ENCODE peak calls at places on chromosomes 4 and X, in ten cellular contexts. I is right lobe of liver, X is heart left ventricle, L is NB4, R is sigmoid colon, J is H54, V is HCT116, D is K562, F is uterus, T is lower leg skin. Y is an unnamed sample.

GRCh38 chr4:42904986-42905385 is 12.5 kb downstream of the GRXCR1 start:
- DNase-seq in I (no peak), X (no peak), L (no peak), R (no peak), J (no peak), V (no peak), D (no peak), F (no peak), T (no peak), Y (no peak)

GRCh38 chr4:76892001-76892400 is 5.9 kb downstream of the SOWAHB start:
- DNase-seq in I (no peak), X (no peak), L (no peak), R (no peak), J (no peak), V (no peak), D (no peak), F (no peak), T (no peak), Y (no peak)

GRCh38 chr4:69881173-69881773 is 21.3 kb upstream of the SULT1E1 start:
- DNase-seq in I (no peak), X (no peak), L (peak), R (no peak), J (no peak), V (peak), D (peak), F (no peak), T (peak), Y (peak)

GRCh38 chrX:68083510-68083909 is 349.8 kb downstream of the OPHN1 start:
- DNase-seq in I (no peak), X (no peak), L (no peak), R (no peak), J (no peak), V (no peak), D (no peak), F (no peak), T (no peak), Y (no peak)

GRCh38 chrX:113522814-113523213 is 682.2 kb upstream of the AMOT start:
- DNase-seq in I (no peak), X (no peak), L (peak), R (no peak), J (no peak), V (no peak), D (no peak), F (no peak), T (no peak), Y (peak)

GRCh38 chrX:70001269-70001668 is 48.5 kb downstream of the AWAT2 start:
- DNase-seq in I (no peak), X (peak), L (no peak), R (no peak), J (no peak), V (no peak), D (no peak), F (no peak), T (no peak), Y (no peak)

GRCh38 chr4:179625391-179625790 is 2183.2 kb upstream of the AGA start:
- DNase-seq in I (no peak), X (no peak), L (no peak), R (no peak), J (peak), V (no peak), D (no peak), F (no peak), T (no peak), Y (no peak)

GRCh38 chrX:82711432-82711831 is 796.7 kb upstream of the POU3F4 start:
- DNase-seq in I (no peak), X (no peak), L (no peak), R (no peak), J (no peak), V (no peak), D (no peak), F (no peak), T (no peak), Y (no peak)

GRCh38 chr4:133465022-133465421 is 315.9 kb downstream of the PCDH10 start:
- DNase-seq in I (no peak), X (no peak), L (no peak), R (no peak), J (no peak), V (no peak), D (no peak), F (no peak), T (no peak), Y (no peak)

DNA sequence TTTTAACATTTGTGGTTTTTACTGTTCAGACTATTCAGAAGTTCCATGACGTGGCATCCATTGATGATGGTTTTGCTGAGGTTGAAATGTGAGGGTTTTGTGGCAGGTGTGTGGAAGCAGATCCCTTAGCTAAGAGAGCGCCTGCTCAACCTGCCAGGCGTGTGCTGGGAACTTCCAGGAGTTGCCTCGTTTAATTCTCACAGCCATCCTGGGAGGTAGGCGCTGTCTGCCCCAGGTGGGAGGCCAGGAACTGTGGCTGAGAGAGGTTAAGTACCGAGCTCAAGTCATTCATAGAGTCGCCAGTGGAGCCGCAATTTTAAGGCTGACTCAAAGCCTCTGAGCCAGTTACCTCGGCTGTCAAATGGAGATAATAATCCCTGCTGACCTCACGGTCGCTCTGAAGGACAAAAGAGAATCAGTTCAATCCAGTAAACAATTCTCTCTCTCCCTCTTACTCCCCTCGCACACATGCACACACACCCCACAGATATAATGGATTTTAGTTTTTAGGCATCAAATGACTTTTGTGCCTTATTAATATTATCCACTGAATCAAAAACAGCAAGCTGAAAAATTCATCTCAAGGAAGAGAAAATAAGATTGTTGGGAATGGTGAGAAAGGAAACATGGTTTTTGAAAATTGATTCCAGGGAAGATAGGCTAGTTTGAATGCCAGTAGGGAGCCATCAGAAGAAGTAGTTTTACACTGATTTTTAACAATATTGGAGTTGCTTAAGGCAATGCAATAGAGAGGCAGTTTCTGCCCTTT is 171.4 kb downstream of the PTTG2 start:
- DNase-seq in I (no peak), X (no peak), L (no peak), R (no peak), J (no peak), V (no peak), D (no peak), F (peak), T (no peak), Y (no peak)
- TF ChIP-seq POLR2A in I (no peak), X (no peak), L (no peak), R (no peak), J (no peak), V (no peak), D (no peak), F (no peak), T (no peak), Y (no peak)

GRCh38 chrX:48958635-48959094 is 1.3 kb upstream of the OTUD5 start:
- DNase-seq in I (no peak), X (peak), L (peak), R (peak), J (no peak), V (no peak), D (no peak), F (peak), T (peak), Y (no peak)
- TF ChIP-seq POLR2A in I (no peak), X (no peak), L (no peak), R (peak), J (no peak), V (no peak), D (peak), F (no peak), T (no peak), Y (no peak)

DNA sequence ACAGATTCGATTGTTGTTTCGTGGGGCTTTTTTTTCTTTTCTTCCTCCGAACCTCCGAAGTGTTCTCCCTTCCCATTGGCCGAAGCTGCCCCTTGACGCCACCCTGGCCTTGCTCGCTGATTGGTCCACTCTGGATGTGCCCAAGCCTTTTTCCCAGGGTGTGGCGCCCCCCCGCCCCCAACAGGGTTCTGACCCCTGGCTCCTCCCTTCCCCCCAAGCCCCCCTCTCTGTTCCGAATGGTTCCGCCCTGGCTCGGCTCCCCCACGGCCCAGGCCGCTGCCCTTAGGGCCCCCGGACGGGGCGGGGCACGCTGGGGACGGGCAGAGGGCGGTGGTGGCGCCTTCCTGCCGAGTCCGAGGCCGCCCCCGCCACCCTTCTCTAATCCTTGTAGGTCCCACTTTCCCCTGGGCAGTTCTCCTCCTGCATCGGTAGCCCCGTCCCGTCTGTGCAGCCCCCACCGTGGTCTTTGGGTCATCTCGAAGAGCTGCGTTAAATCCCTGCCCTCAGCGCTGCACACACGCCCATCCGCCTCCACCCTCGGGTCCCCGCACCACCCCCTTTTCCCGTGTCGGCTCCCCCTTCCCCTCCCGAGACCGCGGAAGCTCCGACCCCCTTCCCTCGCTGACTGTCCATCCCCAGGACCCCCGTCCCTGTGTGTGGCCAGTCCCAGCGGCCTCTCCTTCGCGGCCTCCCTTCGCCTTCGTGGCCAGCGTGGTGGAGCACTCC is 25.6 kb downstream of the UTP14A start:
- DNase-seq in I (peak), X (peak), L (peak), R (peak), J (peak), V (peak), D (peak), F (peak), T (peak), Y (peak)
- TF ChIP-seq POLR2A in I (peak), X (no peak), L (no peak), R (no peak), J (peak), V (no peak), D (peak), F (no peak), T (no peak), Y (no peak)

GRCh38 chrX:123962006-123962485 is 540 bp downstream of the STAG2 start:
- DNase-seq in I (no peak), X (no peak), L (no peak), R (no peak), J (no peak), V (peak), D (no peak), F (no peak), T (no peak), Y (no peak)

GRCh38 chrX:123960956-123961267 is 594 bp upstream of the STAG2 start:
- DNase-seq in I (no peak), X (no peak), L (no peak), R (no peak), J (no peak), V (no peak), D (no peak), F (no peak), T (peak), Y (no peak)

GRCh38 chrX:123959281-123960063 is 2.0 kb upstream of the STAG2 start:
- DNase-seq in I (peak), X (peak), L (peak), R (peak), J (peak), V (no peak), D (peak), F (peak), T (peak), Y (no peak)

GRCh38 chrX:123962794-123963373 is 1.4 kb downstream of the STAG2 start:
- DNase-seq in I (peak), X (peak), L (peak), R (peak), J (peak), V (peak), D (peak), F (peak), T (peak), Y (no peak)

GRCh38 chrX:123961268-123962005 is at the start of gene STAG2:
- DNase-seq in I (peak), X (peak), L (peak), R (peak), J (peak), V (peak), D (peak), F (peak), T (peak), Y (no peak)
- TF ChIP-seq POLR2A in I (no peak), X (no peak), L (peak), R (peak), J (no peak), V (no peak), D (peak), F (peak), T (no peak), Y (peak)

DNA sequence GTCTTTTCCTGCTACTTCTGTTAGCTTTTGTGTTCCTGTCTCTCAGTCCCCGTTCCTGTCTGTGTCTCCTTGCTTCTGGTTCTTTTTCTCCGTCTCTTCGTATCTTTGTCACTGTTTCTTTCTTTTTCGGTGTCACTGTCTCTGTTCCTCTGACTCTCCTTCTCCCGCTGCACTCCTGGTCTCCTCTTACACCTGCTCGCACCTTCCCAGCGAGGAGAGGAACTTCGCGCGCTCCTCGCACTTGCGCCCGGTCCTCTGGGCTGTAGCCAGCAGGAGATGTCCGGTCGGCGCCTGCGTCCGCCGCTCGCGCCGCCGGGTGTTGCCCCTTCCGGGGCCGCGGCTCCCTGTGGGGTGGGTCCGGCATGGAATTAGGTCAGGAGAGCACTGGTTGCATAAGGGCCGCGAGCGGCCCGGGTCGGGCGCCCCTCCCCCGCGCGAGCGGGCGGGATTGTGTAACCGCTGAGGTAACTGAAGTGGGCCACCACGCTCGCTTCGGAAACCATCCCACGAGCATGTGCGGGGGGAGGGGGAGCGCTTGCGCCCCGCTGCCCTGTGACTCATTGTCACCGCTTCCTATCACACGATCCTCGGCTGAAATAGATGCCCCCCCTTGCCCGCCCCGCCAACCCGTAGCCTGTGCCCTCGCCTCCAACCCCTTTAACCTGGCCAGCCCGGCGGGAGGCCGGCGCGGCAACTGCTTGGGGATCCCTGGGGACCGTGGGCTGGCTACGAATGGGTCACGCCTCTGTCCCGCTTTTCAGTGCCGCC is 1.6 kb downstream of the LONRF3 start:
- DNase-seq in I (peak), X (peak), L (peak), R (peak), J (peak), V (no peak), D (peak), F (peak), T (peak), Y (no peak)
- TF ChIP-seq POLR2A in I (peak), X (no peak), L (peak), R (no peak), J (no peak), V (no peak), D (peak), F (no peak), T (peak), Y (no peak)

GRCh38 chrX:40172980-40173661 is 75.4 kb upstream of the BCOR start:
- DNase-seq in I (no peak), X (no peak), L (no peak), R (no peak), J (no peak), V (no peak), D (no peak), F (no peak), T (no peak), Y (no peak)

GRCh38 chrX:40170830-40171512 is 73.2 kb upstream of the BCOR start:
- DNase-seq in I (no peak), X (no peak), L (peak), R (no peak), J (no peak), V (no peak), D (no peak), F (peak), T (no peak), Y (no peak)

GRCh38 chrX:40171513-40172168 is 73.9 kb upstream of the BCOR start:
- DNase-seq in I (peak), X (no peak), L (peak), R (peak), J (no peak), V (no peak), D (no peak), F (peak), T (no peak), Y (no peak)

GRCh38 chrX:40173662-40174593 is 76.2 kb upstream of the BCOR start:
- DNase-seq in I (peak), X (no peak), L (peak), R (peak), J (no peak), V (peak), D (no peak), F (peak), T (no peak), Y (no peak)

GRCh38 chrX:40172169-40172979 is 74.6 kb upstream of the BCOR start:
- DNase-seq in I (peak), X (peak), L (peak), R (peak), J (no peak), V (no peak), D (peak), F (peak), T (no peak), Y (no peak)
- TF ChIP-seq POLR2A in I (peak), X (no peak), L (no peak), R (no peak), J (no peak), V (no peak), D (peak), F (no peak), T (peak), Y (no peak)

GRCh38 chrX:147911192-147912022 is at the start of gene FMR1:
- DNase-seq in I (peak), X (peak), L (peak), R (peak), J (peak), V (peak), D (peak), F (peak), T (peak), Y (peak)
- TF ChIP-seq POLR2A in I (peak), X (no peak), L (peak), R (no peak), J (peak), V (no peak), D (no peak), F (peak), T (no peak), Y (no peak)

GRCh38 chr4:152193059-152193458 is 342.8 kb downstream of the FBXW7 start:
- DNase-seq in I (no peak), X (no peak), L (no peak), R (no peak), J (no peak), V (no peak), D (no peak), F (no peak), T (no peak), Y (no peak)
- TF ChIP-seq POLR2A in I (no peak), X (no peak), L (no peak), R (no peak), J (no peak), V (no peak), D (no peak), F (no peak), T (no peak), Y (no peak)

DNA sequence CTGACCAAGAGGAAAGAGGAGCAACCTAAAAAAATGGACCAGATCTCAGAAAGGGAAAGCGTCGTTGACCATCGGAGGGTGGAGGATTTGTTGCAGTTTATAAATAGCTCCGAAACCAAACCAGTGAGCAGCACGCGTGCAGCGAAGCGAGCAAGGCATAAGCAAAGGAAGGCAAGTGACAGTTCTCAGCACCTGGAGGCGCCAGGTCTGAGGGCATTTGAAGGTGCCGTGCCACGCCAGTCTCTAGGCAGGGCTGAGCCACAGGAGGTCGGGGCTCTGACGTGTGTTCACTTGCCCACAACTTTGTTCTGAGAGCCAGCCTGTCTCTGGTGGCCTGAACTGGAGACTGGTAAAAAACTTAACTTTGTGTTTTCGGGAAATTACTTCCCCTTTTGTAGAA is 59.7 kb downstream of the TNIP2 start:
- DNase-seq in I (no peak), X (no peak), L (peak), R (no peak), J (no peak), V (no peak), D (no peak), F (no peak), T (no peak), Y (peak)
- TF ChIP-seq POLR2A in I (no peak), X (no peak), L (no peak), R (no peak), J (no peak), V (no peak), D (no peak), F (no peak), T (no peak), Y (peak)